ENCODE peak calls at places on chromosome 14, in ten cellular contexts. One of them, this sample, is unnamed.

GRCh38 chr14:79136437-79137430 is 966.6 kb downstream of the NRXN3 start:
- DNase-seq in mammary epithelial cell: no peak
- DNase-seq in SJSA1: no peak
- DNase-seq in IMR-90: no peak
- DNase-seq in neural progenitor cell: peak; percentile 82
- DNase-seq in transverse colon: no peak
- DNase-seq in MM.1S: no peak
- DNase-seq in endodermal cell: no peak
- DNase-seq in AG04450: no peak
- DNase-seq in ovary: no peak
- DNase-seq in this sample: no peak

GRCh38 chr14:104204660-104205149 is 66.3 kb downstream of the KIF26A start:
- DNase-seq in ovary: no peak
- DNase-seq in SJSA1: no peak
- DNase-seq in AG04450: no peak
- DNase-seq in mammary epithelial cell: no peak
- DNase-seq in endodermal cell: no peak
- DNase-seq in neural progenitor cell: no peak
- DNase-seq in MM.1S: no peak
- DNase-seq in transverse colon: no peak
- DNase-seq in IMR-90: no peak
- DNase-seq in this sample: no peak

GRCh38 chr14:52527052-52527451 is 25.3 kb downstream of the TXNDC16 start:
- DNase-seq in IMR-90: no peak
- DNase-seq in endodermal cell: no peak
- DNase-seq in SJSA1: no peak
- DNase-seq in neural progenitor cell: no peak
- DNase-seq in transverse colon: no peak
- DNase-seq in MM.1S: no peak
- DNase-seq in AG04450: no peak
- DNase-seq in ovary: no peak
- DNase-seq in mammary epithelial cell: no peak
- DNase-seq in this sample: no peak

GRCh38 chr14:77059276-77059934 is 30.9 kb upstream of the IRF2BPL start:
- DNase-seq in SJSA1: peak; percentile 69
- DNase-seq in endodermal cell: peak; percentile 92
- DNase-seq in IMR-90: peak; percentile 91
- DNase-seq in transverse colon: no peak
- DNase-seq in mammary epithelial cell: peak; percentile 49
- DNase-seq in AG04450: no peak
- DNase-seq in neural progenitor cell: peak; percentile 34
- DNase-seq in MM.1S: no peak
- DNase-seq in ovary: no peak
- DNase-seq in this sample: no peak

GRCh38 chr14:70018713-70019201 is 139.5 kb downstream of the SMOC1 start:
- DNase-seq in SJSA1: no peak
- DNase-seq in neural progenitor cell: no peak
- DNase-seq in ovary: peak; percentile 60
- DNase-seq in AG04450: no peak
- DNase-seq in MM.1S: peak; percentile 87
- DNase-seq in endodermal cell: no peak
- DNase-seq in transverse colon: peak; percentile 52
- DNase-seq in IMR-90: peak; percentile 47
- DNase-seq in mammary epithelial cell: no peak
- DNase-seq in this sample: no peak

GRCh38 chr14:77804592-77804991 is 4.7 kb downstream of the ADCK1 start:
- DNase-seq in SJSA1: no peak
- DNase-seq in mammary epithelial cell: peak; percentile 15
- DNase-seq in IMR-90: no peak
- DNase-seq in endodermal cell: peak; percentile 87
- DNase-seq in neural progenitor cell: peak; percentile 71
- DNase-seq in MM.1S: peak; percentile 41
- DNase-seq in ovary: no peak
- DNase-seq in AG04450: no peak
- DNase-seq in transverse colon: peak; percentile 31
- DNase-seq in this sample: peak; percentile 55

GRCh38 chr14:86035882-86036281 is 505.9 kb downstream of the FLRT2 start:
- DNase-seq in endodermal cell: peak; percentile 83
- DNase-seq in mammary epithelial cell: peak; percentile 17
- DNase-seq in MM.1S: peak; percentile 14
- DNase-seq in SJSA1: no peak
- DNase-seq in ovary: no peak
- DNase-seq in neural progenitor cell: peak; percentile 34
- DNase-seq in IMR-90: no peak
- DNase-seq in transverse colon: no peak
- DNase-seq in AG04450: no peak
- DNase-seq in this sample: peak; percentile 4

GRCh38 chr14:36676236-36676635 is 14.6 kb downstream of the PAX9 start:
- DNase-seq in IMR-90: no peak
- DNase-seq in AG04450: no peak
- DNase-seq in MM.1S: no peak
- DNase-seq in SJSA1: no peak
- DNase-seq in endodermal cell: peak; percentile 90
- DNase-seq in neural progenitor cell: peak; percentile 59
- DNase-seq in ovary: no peak
- DNase-seq in transverse colon: no peak
- DNase-seq in mammary epithelial cell: no peak
- DNase-seq in this sample: no peak

GRCh38 chr14:61280092-61280525 is 1.0 kb downstream of the TMEM30B start:
- DNase-seq in neural progenitor cell: no peak
- DNase-seq in SJSA1: no peak
- DNase-seq in mammary epithelial cell: no peak
- DNase-seq in ovary: no peak
- DNase-seq in MM.1S: no peak
- DNase-seq in endodermal cell: peak; percentile 73
- DNase-seq in transverse colon: peak; percentile 30
- DNase-seq in AG04450: no peak
- DNase-seq in IMR-90: no peak
- DNase-seq in this sample: peak; percentile 67
- H3K4me3 ChIP-seq in neural progenitor cell: peak overlapping the region; percentile 52
- H3K4me3 ChIP-seq in SJSA1: no peak overlapping the region
- H3K4me3 ChIP-seq in mammary epithelial cell: peak overlapping the region; percentile 69
- H3K4me3 ChIP-seq in ovary: peak overlapping the region; percentile 45
- H3K4me3 ChIP-seq in MM.1S: no peak overlapping the region
- H3K4me3 ChIP-seq in endodermal cell: peak overlapping the region; percentile 75
- H3K4me3 ChIP-seq in transverse colon: peak overlapping the region; percentile 70
- H3K4me3 ChIP-seq in AG04450: peak overlapping the region; percentile 50
- H3K4me3 ChIP-seq in IMR-90: peak overlapping the region; percentile 22
- H3K4me3 ChIP-seq in this sample: peak overlapping the region; percentile 42

GRCh38 chr14:101815994-101816393 is 54.5 kb downstream of the PPP2R5C start:
- DNase-seq in endodermal cell: no peak
- DNase-seq in AG04450: no peak
- DNase-seq in transverse colon: no peak
- DNase-seq in MM.1S: no peak
- DNase-seq in mammary epithelial cell: no peak
- DNase-seq in neural progenitor cell: no peak
- DNase-seq in IMR-90: no peak
- DNase-seq in SJSA1: no peak
- DNase-seq in ovary: no peak
- DNase-seq in this sample: peak; percentile 0

GRCh38 chr14:101821528-101821927 is 60.0 kb downstream of the PPP2R5C start:
- DNase-seq in ovary: no peak
- DNase-seq in AG04450: no peak
- DNase-seq in neural progenitor cell: no peak
- DNase-seq in MM.1S: no peak
- DNase-seq in IMR-90: no peak
- DNase-seq in endodermal cell: no peak
- DNase-seq in mammary epithelial cell: no peak
- DNase-seq in SJSA1: no peak
- DNase-seq in transverse colon: no peak
- DNase-seq in this sample: peak; percentile 47

GRCh38 chr14:101820283-101820798 is 58.8 kb downstream of the PPP2R5C start:
- DNase-seq in AG04450: no peak
- DNase-seq in mammary epithelial cell: no peak
- DNase-seq in ovary: no peak
- DNase-seq in endodermal cell: no peak
- DNase-seq in IMR-90: no peak
- DNase-seq in SJSA1: no peak
- DNase-seq in MM.1S: no peak
- DNase-seq in neural progenitor cell: no peak
- DNase-seq in transverse colon: no peak
- DNase-seq in this sample: peak; percentile 59

GRCh38 chr14:101817511-101818001 is 56.0 kb downstream of the PPP2R5C start:
- DNase-seq in MM.1S: no peak
- DNase-seq in ovary: no peak
- DNase-seq in mammary epithelial cell: no peak
- DNase-seq in neural progenitor cell: no peak
- DNase-seq in SJSA1: no peak
- DNase-seq in AG04450: no peak
- DNase-seq in IMR-90: no peak
- DNase-seq in transverse colon: no peak
- DNase-seq in endodermal cell: no peak
- DNase-seq in this sample: peak; percentile 65

DNA sequence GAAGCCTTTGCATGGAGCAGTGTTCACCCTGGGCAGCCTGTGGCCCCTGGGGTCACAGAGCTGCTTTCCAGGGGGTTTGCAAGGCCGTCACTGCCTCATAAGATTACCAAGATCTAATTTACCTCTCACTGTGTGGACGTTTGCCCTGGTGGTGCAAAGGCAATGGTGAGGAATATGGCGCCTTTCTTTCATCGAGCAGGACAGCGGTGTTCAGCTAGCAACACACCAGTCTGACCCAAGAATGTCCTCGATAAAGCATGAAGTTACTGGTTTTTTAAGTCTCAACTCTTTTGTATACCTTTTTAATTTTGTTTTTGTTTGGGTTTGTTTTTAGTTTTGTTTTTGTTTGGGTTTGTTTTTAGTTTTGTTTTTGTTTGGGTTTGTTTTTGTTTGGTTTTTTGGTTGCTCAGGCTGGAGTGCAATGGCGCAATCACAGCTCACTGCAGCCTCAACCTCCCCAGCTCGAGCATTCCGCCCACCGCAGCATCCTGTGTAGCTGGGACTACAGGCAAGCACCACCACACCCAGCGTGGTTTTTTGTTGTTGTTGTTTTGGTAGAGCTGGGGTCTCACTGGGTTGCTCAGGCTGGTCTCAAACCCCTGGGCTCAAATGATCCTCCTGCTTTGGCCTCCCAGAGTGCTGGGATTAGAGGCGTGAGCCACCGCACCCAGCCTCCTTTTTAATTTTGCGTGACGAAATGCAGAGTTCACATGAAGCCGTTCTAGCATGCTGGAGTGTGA is 57.9 kb downstream of the PPP2R5C start:
- DNase-seq in ovary: no peak
- DNase-seq in AG04450: no peak
- DNase-seq in transverse colon: peak; percentile 58
- DNase-seq in endodermal cell: no peak
- DNase-seq in SJSA1: no peak
- DNase-seq in IMR-90: no peak
- DNase-seq in mammary epithelial cell: no peak
- DNase-seq in MM.1S: no peak
- DNase-seq in neural progenitor cell: no peak
- DNase-seq in this sample: peak; percentile 86
- H3K27ac ChIP-seq in ovary: no peak overlapping the region
- H3K27ac ChIP-seq in AG04450: no peak overlapping the region
- H3K27ac ChIP-seq in transverse colon: peak overlapping the region; percentile 63
- H3K27ac ChIP-seq in endodermal cell: no peak overlapping the region
- H3K27ac ChIP-seq in SJSA1: no peak overlapping the region
- H3K27ac ChIP-seq in IMR-90: no peak overlapping the region
- H3K27ac ChIP-seq in mammary epithelial cell: no peak overlapping the region
- H3K27ac ChIP-seq in MM.1S: no peak overlapping the region
- H3K27ac ChIP-seq in neural progenitor cell: no peak overlapping the region
- H3K27ac ChIP-seq in this sample: peak overlapping the region; percentile 100

GRCh38 chr14:60722836-60723217 is 1.3 kb downstream of the SIX4 start:
- DNase-seq in ovary: no peak
- DNase-seq in neural progenitor cell: no peak
- DNase-seq in AG04450: no peak
- DNase-seq in endodermal cell: no peak
- DNase-seq in SJSA1: no peak
- DNase-seq in mammary epithelial cell: no peak
- DNase-seq in transverse colon: peak; percentile 7
- DNase-seq in MM.1S: no peak
- DNase-seq in IMR-90: peak; percentile 11
- DNase-seq in this sample: no peak

GRCh38 chr14:60721331-60722162 is 2.6 kb downstream of the SIX4 start:
- DNase-seq in mammary epithelial cell: peak; percentile 64
- DNase-seq in MM.1S: no peak
- DNase-seq in AG04450: no peak
- DNase-seq in SJSA1: peak; percentile 73
- DNase-seq in endodermal cell: peak; percentile 88
- DNase-seq in transverse colon: peak; percentile 18
- DNase-seq in ovary: peak; percentile 66
- DNase-seq in IMR-90: peak; percentile 84
- DNase-seq in neural progenitor cell: peak; percentile 82
- DNase-seq in this sample: peak; percentile 38

GRCh38 chr14:60722163-60722835 is 1.9 kb downstream of the SIX4 start:
- DNase-seq in ovary: peak; percentile 53
- DNase-seq in endodermal cell: peak; percentile 88
- DNase-seq in mammary epithelial cell: peak; percentile 64
- DNase-seq in transverse colon: peak; percentile 7
- DNase-seq in neural progenitor cell: peak; percentile 86
- DNase-seq in MM.1S: peak; percentile 27
- DNase-seq in SJSA1: peak; percentile 49
- DNase-seq in IMR-90: peak; percentile 79
- DNase-seq in AG04450: no peak
- DNase-seq in this sample: no peak

GRCh38 chr14:60723218-60724079 is 702 bp downstream of the SIX4 start:
- DNase-seq in ovary: peak; percentile 67
- DNase-seq in neural progenitor cell: peak; percentile 83
- DNase-seq in SJSA1: peak; percentile 50
- DNase-seq in transverse colon: peak; percentile 21
- DNase-seq in endodermal cell: peak; percentile 87
- DNase-seq in mammary epithelial cell: peak; percentile 66
- DNase-seq in MM.1S: peak; percentile 16
- DNase-seq in AG04450: no peak
- DNase-seq in IMR-90: peak; percentile 62
- DNase-seq in this sample: peak; percentile 21

GRCh38 chr14:60724080-60724618 is at the start of gene SIX4:
- DNase-seq in ovary: peak; percentile 72
- DNase-seq in MM.1S: peak; percentile 67
- DNase-seq in AG04450: peak; percentile 79
- DNase-seq in SJSA1: peak; percentile 70
- DNase-seq in neural progenitor cell: peak; percentile 92
- DNase-seq in endodermal cell: peak; percentile 95
- DNase-seq in mammary epithelial cell: peak; percentile 92
- DNase-seq in transverse colon: peak; percentile 53
- DNase-seq in IMR-90: peak; percentile 92
- DNase-seq in this sample: no peak
- H3K27me3 ChIP-seq in ovary: no peaks in the 10 kb centered on the region
- H3K27me3 ChIP-seq in MM.1S: no peaks in the 10 kb centered on the region
- H3K27me3 ChIP-seq in AG04450: no peaks in the 10 kb centered on the region
- H3K27me3 ChIP-seq in SJSA1: no peaks in the 10 kb centered on the region
- H3K27me3 ChIP-seq in neural progenitor cell: no peaks in the 10 kb centered on the region
- H3K27me3 ChIP-seq in endodermal cell: peaks cover 17% of the 10 kb centered on the region
- H3K27me3 ChIP-seq in mammary epithelial cell: no peaks in the 10 kb centered on the region
- H3K27me3 ChIP-seq in transverse colon: peaks cover 96% of the 10 kb centered on the region
- H3K27me3 ChIP-seq in IMR-90: no peaks in the 10 kb centered on the region
- H3K27me3 ChIP-seq in this sample: peaks cover 51% of the 10 kb centered on the region

DNA sequence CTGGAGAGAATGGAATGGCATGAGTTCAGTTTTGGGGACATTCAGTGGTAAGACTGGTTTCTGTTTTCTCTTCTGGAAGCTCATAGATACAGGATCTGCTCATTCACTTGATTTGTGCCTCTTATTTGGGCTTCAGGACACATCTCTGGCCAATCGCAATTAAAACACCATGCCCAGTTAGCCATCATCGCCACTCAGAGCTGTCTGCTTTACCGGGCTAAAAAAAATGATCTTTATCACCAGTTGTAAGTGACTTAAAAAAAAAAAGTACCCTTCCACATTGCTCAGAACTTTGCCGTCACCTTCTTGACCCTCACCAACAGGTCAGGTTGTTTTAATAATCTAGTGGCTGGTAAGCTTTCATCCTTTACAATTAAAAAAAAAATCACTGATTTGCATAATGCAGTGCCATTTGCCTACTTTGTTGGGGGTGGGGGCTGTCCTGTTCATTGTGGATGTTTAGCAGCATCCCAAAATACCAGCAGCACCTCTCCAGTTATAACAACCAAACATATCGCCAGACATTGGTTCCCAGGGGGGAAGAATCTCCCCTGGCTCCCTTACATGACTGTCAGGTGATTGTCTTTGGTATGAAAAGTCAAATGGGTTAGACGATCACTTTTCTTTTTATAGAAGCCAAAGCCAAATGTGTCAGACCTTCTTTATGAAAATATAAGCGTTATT is 150.1 kb downstream of the PRKCH start:
- DNase-seq in MM.1S: no peak
- DNase-seq in endodermal cell: no peak
- DNase-seq in IMR-90: no peak
- DNase-seq in neural progenitor cell: no peak
- DNase-seq in ovary: no peak
- DNase-seq in mammary epithelial cell: no peak
- DNase-seq in AG04450: no peak
- DNase-seq in transverse colon: no peak
- DNase-seq in SJSA1: peak; percentile 11
- DNase-seq in this sample: no peak
- H3K4me3 ChIP-seq in MM.1S: peak overlapping the region; percentile 55
- H3K4me3 ChIP-seq in endodermal cell: no peak overlapping the region
- H3K4me3 ChIP-seq in IMR-90: peak overlapping the region; percentile 40
- H3K4me3 ChIP-seq in neural progenitor cell: no peak overlapping the region
- H3K4me3 ChIP-seq in ovary: peak overlapping the region; percentile 27
- H3K4me3 ChIP-seq in mammary epithelial cell: peak overlapping the region; percentile 53
- H3K4me3 ChIP-seq in AG04450: peak overlapping the region; percentile 63
- H3K4me3 ChIP-seq in transverse colon: peak overlapping the region; percentile 31
- H3K4me3 ChIP-seq in SJSA1: peak overlapping the region; percentile 37
- H3K4me3 ChIP-seq in this sample: peak overlapping the region; percentile 78